ENCODE peak calls at places on chromosomes 4 and X, in five cellular contexts. Z is activated naive CD4-positive, alpha-beta T cell treated with anti-CD3 and anti-CD28 coated beads for 36 hours; L is non-pigmented ciliary epithelial cell; M is lower leg skin; G is naive thymus-derived CD4-positive, alpha-beta T cell. K is an unnamed sample.

GRCh38 chr4:137961051-137961438 is 281.1 kb downstream of the SLC7A11 start:
- DNase-seq in G (no peak), Z (no peak), M (no peak), L (peak), K (no peak)

GRCh38 chr4:156619154-156619934 is 352.3 kb downstream of the PDGFC start:
- DNase-seq in Z (no peak), L (no peak), G (no peak), M (no peak), K (no peak)

GRCh38 chrX:74187211-74187610 is 116.8 kb upstream of the ZCCHC13 start:
- DNase-seq in L (no peak), Z (no peak), M (no peak), G (no peak), K (no peak)

GRCh38 chr4:54054501-54054900 is 9.9 kb downstream of the CHIC2 start:
- DNase-seq in L (no peak), M (no peak), G (no peak), Z (no peak), K (no peak)

GRCh38 chr4:31620476-31620875 is 900.3 kb downstream of the PCDH7 start:
- DNase-seq in G (no peak), L (peak), M (no peak), Z (no peak), K (no peak)

GRCh38 chrX:24017674-24018073 is 9.3 kb downstream of the KLHL15 start:
- DNase-seq in Z (no peak), L (no peak), M (no peak), G (no peak), K (no peak)

GRCh38 chrX:11881485-11882170 is 123.6 kb downstream of the MSL3 start:
- DNase-seq in M (no peak), L (no peak), Z (no peak), G (no peak), K (no peak)

GRCh38 chrX:30612250-30612655 is 34.7 kb upstream of the TASL start:
- DNase-seq in G (no peak), Z (no peak), L (no peak), M (no peak), K (peak)

GRCh38 chr4:148101235-148101634 is 341.0 kb downstream of the NR3C2 start:
- DNase-seq in L (no peak), M (no peak), Z (no peak), G (no peak), K (no peak)

GRCh38 chr4:87848622-87849351 is 16.0 kb downstream of the MEPE start:
- DNase-seq in L (no peak), G (peak), Z (peak), M (no peak), K (no peak)

GRCh38 chr4:186058253-186058979 is 10.5 kb upstream of the TLR3 start:
- DNase-seq in L (no peak), M (no peak), G (no peak), Z (no peak), K (no peak)

GRCh38 chr4:128427832-128428366 is 140.3 kb upstream of the PGRMC2 start:
- DNase-seq in L (peak), G (no peak), Z (no peak), M (no peak), K (peak)

GRCh38 chrX:139967300-139967699 is 2.0 kb upstream of the CXorf66 start:
- DNase-seq in Z (peak), M (no peak), G (no peak), L (no peak), K (no peak)

GRCh38 chrX:95885074-95885473 is 799.6 kb upstream of the DIAPH2 start:
- DNase-seq in M (no peak), Z (no peak), G (no peak), L (no peak), K (no peak)

GRCh38 chrX:10050481-10050880 is 83.3 kb downstream of the CLDN34 start:
- DNase-seq in M (peak), Z (no peak), G (no peak), L (no peak), K (no peak)

GRCh38 chr4:56535915-56536314 is 30.3 kb downstream of the ARL9 start:
- DNase-seq in L (no peak), Z (no peak), M (peak), G (no peak), K (no peak)

GRCh38 chr4:116092961-116093360 is 979.5 kb upstream of the NDST4 start:
- DNase-seq in G (no peak), M (no peak), Z (no peak), L (no peak), K (no peak)

GRCh38 chrX:13448941-13449340 is 120.5 kb upstream of the EGFL6 start:
- DNase-seq in Z (no peak), G (no peak), L (no peak), M (no peak), K (no peak)

GRCh38 chrX:63922221-63922620 is 137.2 kb upstream of the ARHGEF9 start:
- DNase-seq in Z (no peak), G (no peak), M (no peak), L (no peak), K (no peak)

GRCh38 chrX:117093319-117093718 is 630.5 kb upstream of the CT83 start:
- DNase-seq in Z (no peak), G (no peak), L (no peak), M (no peak), K (no peak)

GRCh38 chr4:109462297-109462696 is 28.7 kb downstream of the SEC24B start:
- DNase-seq in M (no peak), L (no peak), Z (no peak), G (no peak), K (no peak)

GRCh38 chr4:26073886-26074560 is 160.0 kb downstream of the SMIM20 start:
- DNase-seq in G (no peak), L (no peak), Z (peak), M (no peak), K (no peak)

GRCh38 chr4:87882321-87882720 is 49.6 kb downstream of the MEPE start:
- DNase-seq in M (no peak), L (no peak), G (no peak), Z (no peak), K (no peak)

GRCh38 chr4:184668511-184669114 is 19.1 kb downstream of the PRIMPOL start:
- DNase-seq in G (no peak), M (no peak), Z (no peak), L (no peak), K (no peak)

GRCh38 chrX:1322393-1322792 is 14.2 kb upstream of the IL3RA start:
- DNase-seq in G (no peak), Z (peak), L (no peak), M (no peak), K (no peak)

GRCh38 chrX:64394874-64395567 is at the start of gene MTMR8:
- DNase-seq in Z (peak), M (peak), G (peak), L (no peak), K (peak)

GRCh38 chr4:7677799-7678301 is 243.1 kb upstream of the PSAPL1 start:
- DNase-seq in Z (no peak), G (no peak), M (no peak), L (no peak), K (no peak)

GRCh38 chr4:6697096-6697495 is 3.4 kb downstream of the S100P start:
- DNase-seq in G (no peak), Z (no peak), L (no peak), M (no peak), K (no peak)

GRCh38 chrX:39519213-39519544 is 578.6 kb downstream of the BCOR start:
- DNase-seq in Z (no peak), L (no peak), M (no peak), G (no peak), K (no peak)

GRCh38 chrX:147602297-147602696 is 309.4 kb upstream of the FMR1 start:
- DNase-seq in G (no peak), M (no peak), Z (no peak), L (no peak), K (no peak)